ENCODE peak calls at places on chromosomes 12 and 14, in seven cellular contexts. Y, E, R, F, B, J and O are unnamed samples.

GRCh38 chr14:34060747-34061050 is 109.8 kb upstream of the EGLN3 start:
- DNase-seq in F (no peak), E (no peak), J (no peak), B (no peak), R (no peak), Y (no peak), O (no peak)

GRCh38 chr14:50230601-50231474 is 540 bp downstream of the SOS2 start:
- DNase-seq in F (peak; percentile 45), B (peak; percentile 55), J (peak; percentile 44), Y (peak; percentile 66), R (peak; percentile 20), E (peak; percentile 24), O (peak; percentile 42)

GRCh38 chr12:28253175-28253641 is 63.0 kb downstream of the CCDC91 start:
- DNase-seq in Y (no peak), E (peak; percentile 84), F (no peak), R (no peak), J (no peak), B (no peak), O (no peak)

GRCh38 chr12:112839386-112839972 is 47.9 kb downstream of the RPH3A start:
- DNase-seq in R (no peak), B (no peak), J (no peak), Y (no peak), F (peak; percentile 62), E (peak; percentile 82), O (no peak)

GRCh38 chr12:51428256-51428655 is 3.6 kb downstream of the SLC4A8 start:
- DNase-seq in Y (no peak), B (no peak), F (no peak), J (no peak), E (no peak), R (no peak), O (no peak)

GRCh38 chr14:63186453-63186852 is 17.8 kb upstream of the RHOJ start:
- DNase-seq in E (no peak), J (no peak), F (no peak), Y (no peak), R (no peak), B (no peak), O (no peak)

GRCh38 chr14:64112859-64113258 is 181.3 kb downstream of the ESR2 start:
- DNase-seq in Y (no peak), E (no peak), R (no peak), F (peak; percentile 8), B (peak; percentile 28), J (no peak), O (no peak)

GRCh38 chr12:64749466-64750202 is 9.6 kb downstream of the GNS start:
- DNase-seq in R (no peak), E (no peak), F (no peak), B (no peak), Y (no peak), J (no peak), O (no peak)

GRCh38 chr12:103571286-103571685 is 15.8 kb upstream of the STAB2 start:
- DNase-seq in R (no peak), E (no peak), F (no peak), Y (no peak), B (no peak), J (peak; percentile 45), O (no peak)

GRCh38 chr12:76113800-76114757 is 29.6 kb upstream of the NAP1L1 start:
- DNase-seq in E (no peak), F (peak; percentile 12), B (no peak), J (no peak), Y (no peak), R (no peak), O (no peak)

GRCh38 chr12:26847431-26847830 is 14.4 kb upstream of the ITPR2 start:
- DNase-seq in J (no peak), F (no peak), B (no peak), Y (no peak), E (no peak), R (no peak), O (no peak)

GRCh38 chr12:26846419-26846818 is 13.4 kb upstream of the ITPR2 start:
- DNase-seq in R (no peak), B (no peak), F (no peak), Y (peak; percentile 92), E (no peak), J (no peak), O (no peak)

GRCh38 chr12:26843306-26843705 is 10.3 kb upstream of the ITPR2 start:
- DNase-seq in R (no peak), B (no peak), Y (no peak), E (no peak), J (no peak), F (no peak), O (no peak)

GRCh38 chr12:26845984-26846383 is 13.0 kb upstream of the ITPR2 start:
- DNase-seq in J (no peak), E (peak; percentile 83), F (no peak), Y (peak; percentile 56), R (no peak), B (no peak), O (no peak)

DNA sequence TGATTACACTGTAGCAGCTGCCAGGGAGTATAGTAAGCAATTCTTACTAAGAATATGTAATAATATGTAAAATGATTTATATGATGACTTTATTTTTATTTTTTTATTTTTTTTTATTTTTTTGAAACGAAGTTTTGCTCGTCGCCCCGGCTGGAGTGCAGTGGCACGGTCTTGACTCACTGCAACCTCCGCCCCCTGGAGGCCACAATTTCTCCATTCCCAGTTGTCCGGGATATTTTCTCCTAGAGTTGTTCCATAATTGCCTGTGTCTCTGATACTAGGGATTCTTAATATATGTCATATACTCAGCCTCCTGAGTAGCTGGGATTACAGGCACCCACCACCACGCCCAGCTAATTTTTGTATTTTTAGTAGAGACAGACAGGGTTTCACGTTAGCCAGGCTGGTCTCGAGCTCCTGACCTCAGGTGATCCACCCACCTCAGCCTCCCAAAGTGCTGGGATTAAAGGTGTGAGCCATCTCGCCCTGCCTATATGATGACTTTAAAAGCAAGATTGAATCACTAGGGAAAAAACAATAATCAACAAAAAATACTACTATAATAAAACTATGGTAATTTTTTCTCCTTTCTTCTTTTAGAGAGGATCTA is 12.2 kb upstream of the ITPR2 start:
- DNase-seq in Y (no peak), F (no peak), R (peak; percentile 38), E (peak; percentile 58), J (peak; percentile 73), B (peak; percentile 56), O (no peak)
- TF ChIP-seq CTCF in Y (peak; percentile 71), F (no peak), R (peak; percentile 37), E (peak; percentile 77), J (peak; percentile 79), B (peak; percentile 74), O (peak; percentile 65)

GRCh38 chr12:57397441-57397840 is 33.4 kb downstream of the R3HDM2 start:
- DNase-seq in J (no peak), R (no peak), E (no peak), Y (no peak), B (no peak), F (no peak), O (no peak)
- TF ChIP-seq CTCF in J (peak; percentile 27), R (no peak), E (no peak), Y (no peak), B (no peak), F (no peak), O (no peak)

GRCh38 chr12:78562358-78563205 is 302.0 kb upstream of the SYT1 start:
- DNase-seq in Y (peak; percentile 4), E (peak; percentile 10), J (no peak), R (no peak), B (no peak), F (peak; percentile 6), O (no peak)
- TF ChIP-seq CTCF in Y (peak; percentile 72), E (peak; percentile 44), J (peak; percentile 71), R (no peak), B (no peak), F (peak; percentile 33), O (no peak)

GRCh38 chr14:97177016-97177415 is 379.8 kb downstream of the VRK1 start:
- DNase-seq in R (no peak), B (no peak), F (peak; percentile 30), Y (peak; percentile 21), E (no peak), J (peak; percentile 23), O (no peak)
- TF ChIP-seq CTCF in R (no peak), B (no peak), F (peak; percentile 53), Y (peak; percentile 53), E (no peak), J (peak; percentile 43), O (no peak)

DNA sequence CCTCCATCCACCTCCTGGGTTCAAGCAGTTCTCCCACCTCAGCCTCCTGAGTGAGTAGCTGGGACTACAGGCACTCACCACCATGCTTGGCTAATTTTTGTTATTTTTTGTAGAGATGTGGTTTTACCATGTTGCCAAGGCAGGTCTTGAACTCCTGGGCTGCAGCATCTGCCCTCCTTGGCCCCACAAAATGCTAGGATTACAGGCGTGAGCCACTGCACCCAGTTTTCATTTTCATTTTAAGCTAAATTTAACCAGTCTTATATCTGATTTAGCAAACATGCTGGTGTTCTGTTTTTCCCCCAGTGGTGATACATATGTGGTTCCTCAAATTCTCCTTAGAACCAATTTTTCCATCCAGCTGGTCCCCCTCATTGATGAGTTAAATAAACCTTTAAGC is 43.8 kb upstream of the BICD1 start:
- DNase-seq in R (no peak), Y (peak; percentile 48), B (no peak), J (no peak), E (no peak), F (no peak), O (no peak)
- TF ChIP-seq CTCF in R (no peak), Y (peak; percentile 20), B (no peak), J (no peak), E (no peak), F (no peak), O (no peak)

GRCh38 chr14:77761205-77761931 is 412 bp upstream of the SNW1 start:
- DNase-seq in R (no peak), Y (peak; percentile 19), E (peak; percentile 94), J (peak; percentile 47), B (peak; percentile 40), F (peak; percentile 8), O (no peak)
- TF ChIP-seq CTCF in R (no peak), Y (peak; percentile 64), E (peak; percentile 37), J (peak; percentile 61), B (no peak), F (peak; percentile 39), O (no peak)

DNA sequence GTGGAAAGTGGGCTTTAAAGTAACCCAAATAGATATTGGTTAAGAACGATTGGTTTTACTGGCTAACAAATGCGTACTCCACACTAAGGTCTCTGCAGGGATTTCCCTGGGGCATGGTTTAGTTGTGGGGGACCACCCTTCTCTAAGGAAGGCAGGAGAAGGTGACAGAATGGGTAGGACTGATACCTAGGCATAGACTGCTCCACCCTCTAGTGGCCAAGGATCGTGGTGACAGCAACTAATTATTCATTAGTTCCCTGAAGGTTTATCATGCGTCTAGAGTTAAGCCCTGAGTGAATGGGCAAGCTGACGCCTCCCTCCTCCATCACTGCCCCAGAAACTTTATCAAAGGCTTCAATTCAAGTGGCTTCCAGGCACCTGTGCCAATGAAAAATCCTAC is 9.1 kb downstream of the FAM181A start:
- DNase-seq in E (no peak), J (peak; percentile 43), B (no peak), Y (peak; percentile 59), R (no peak), F (peak; percentile 38), O (no peak)
- TF ChIP-seq CTCF in E (peak; percentile 66), J (peak; percentile 77), B (peak; percentile 36), Y (peak; percentile 79), R (no peak), F (peak; percentile 49), O (no peak)

GRCh38 chr12:118714051-118714460 is 267.3 kb upstream of the SRRM4 start:
- DNase-seq in B (no peak), R (no peak), F (no peak), E (no peak), J (peak; percentile 67), Y (peak; percentile 71), O (no peak)
- TF ChIP-seq CTCF in B (peak; percentile 18), R (no peak), F (peak; percentile 36), E (peak; percentile 14), J (peak; percentile 80), Y (peak; percentile 92), O (no peak)

GRCh38 chr14:76812422-76813383 is at the start of gene ANGEL1:
- DNase-seq in Y (peak; percentile 98), E (peak; percentile 91), F (peak; percentile 89), J (peak; percentile 97), B (peak; percentile 96), R (peak; percentile 92), O (peak; percentile 98)
- TF ChIP-seq CTCF in Y (no peak), E (no peak), F (no peak), J (no peak), B (no peak), R (no peak), O (no peak)